ENCODE peak calls at places on chromosomes 1 and 21, in five cellular contexts. T is cardiac muscle cell; D is left ventricle myocardium inferior; S is endothelial cell of umbilical vein; E is naive thymus-derived CD4-positive, alpha-beta T cell. O is an unnamed sample.

GRCh38 chr1:89980605-89981004 is 14.3 kb upstream of the ZNF326 start:
- DNase-seq in T (no peak), D (no peak), S (no peak), E (no peak), O (no peak)

GRCh38 chr1:107535091-107535490 is 394.3 kb downstream of the NTNG1 start:
- DNase-seq in T (peak; percentile 20), D (no peak), S (no peak), E (no peak), O (no peak)

GRCh38 chr21:42527489-42528158 is 14.0 kb downstream of the SLC37A1 start:
- DNase-seq in T (no peak), D (no peak), S (no peak), E (peak; percentile 83), O (no peak)

GRCh38 chr1:168892945-168893344 is 163.9 kb upstream of the DPT start:
- DNase-seq in T (no peak), D (no peak), S (no peak), E (no peak), O (no peak)

GRCh38 chr1:10387611-10388386 is 11.1 kb upstream of the PGD start:
- DNase-seq in T (no peak), D (peak; percentile 50), S (peak; percentile 65), E (peak; percentile 20), O (peak; percentile 90)

GRCh38 chr1:89022167-89022959 is at the start of gene GBP3:
- DNase-seq in T (no peak), D (no peak), S (peak; percentile 76), E (peak; percentile 43), O (peak; percentile 47)

GRCh38 chr21:18041012-18041411 is 203.6 kb upstream of the CHODL start:
- DNase-seq in T (peak; percentile 56), D (no peak), S (peak; percentile 59), E (no peak), O (peak; percentile 26)

GRCh38 chr1:1206376-1207253 is at the start of gene TNFRSF18:
- DNase-seq in T (peak; percentile 62), D (peak; percentile 9), S (no peak), E (no peak), O (no peak)

GRCh38 chr1:208209286-208209685 is 34.9 kb downstream of the PLXNA2 start:
- DNase-seq in T (no peak), D (no peak), S (no peak), E (no peak), O (no peak)

GRCh38 chr1:221576268-221576667 is 165.6 kb downstream of the DUSP10 start:
- DNase-seq in T (no peak), D (no peak), S (no peak), E (no peak), O (no peak)

GRCh38 chr1:5948681-5949005 is 43.6 kb downstream of the NPHP4 start:
- DNase-seq in T (no peak), D (no peak), S (no peak), E (no peak), O (no peak)

GRCh38 chr1:93692001-93692400 is 10.4 kb upstream of the BCAR3 start:
- DNase-seq in T (no peak), D (no peak), S (peak; percentile 33), E (no peak), O (no peak)

GRCh38 chr1:3678361-3679097 is 26.2 kb downstream of the TP73 start:
- DNase-seq in T (no peak), D (no peak), S (no peak), E (no peak), O (peak; percentile 69)

GRCh38 chr1:59432531-59433439 is 135.9 kb downstream of the FGGY start:
- DNase-seq in T (no peak), D (no peak), S (no peak), E (no peak), O (no peak)

GRCh38 chr1:41030872-41031616 is 9.5 kb upstream of the SLFNL1 start:
- DNase-seq in T (no peak), D (no peak), S (no peak), E (no peak), O (no peak)

GRCh38 chr1:102858695-102859094 is 249.6 kb downstream of the COL11A1 start:
- DNase-seq in T (no peak), D (no peak), S (no peak), E (no peak), O (no peak)

GRCh38 chr1:48222501-48223242 is at the start of gene SLC5A9:
- DNase-seq in T (no peak), D (no peak), S (no peak), E (no peak), O (no peak)

GRCh38 chr1:161440312-161440894 is 64.9 kb upstream of the FCGR2A start:
- DNase-seq in T (peak; percentile 75), D (peak; percentile 53), S (peak; percentile 51), E (peak; percentile 33), O (peak; percentile 64)

GRCh38 chr1:157766792-157767191 is 10.1 kb downstream of the FCRL2 start:
- DNase-seq in T (no peak), D (no peak), S (no peak), E (no peak), O (no peak)

GRCh38 chr1:44696789-44697188 is 22.3 kb downstream of the ARMH1 start:
- DNase-seq in T (no peak), D (peak; percentile 22), S (no peak), E (peak; percentile 48), O (peak; percentile 82)

GRCh38 chr1:247357062-247357780 is 25.6 kb upstream of the ZNF496 start:
- DNase-seq in T (no peak), D (peak; percentile 34), S (no peak), E (no peak), O (no peak)

GRCh38 chr1:230891984-230892383 is 23.7 kb upstream of the C1orf198 start:
- DNase-seq in T (no peak), D (no peak), S (no peak), E (no peak), O (no peak)

GRCh38 chr1:160095382-160096105 is 2.9 kb downstream of the IGSF8 start:
- DNase-seq in T (no peak), D (no peak), S (no peak), E (no peak), O (no peak)

GRCh38 chr1:2255420-2256369 is 27.6 kb downstream of the SKI start:
- DNase-seq in T (no peak), D (no peak), S (peak; percentile 69), E (peak; percentile 95), O (peak; percentile 91)

GRCh38 chr1:77831976-77832695 is 52.7 kb downstream of the MIGA1 start:
- DNase-seq in T (no peak), D (no peak), S (peak; percentile 74), E (no peak), O (no peak)
- H3K27ac ChIP-seq in T (peak overlapping the region; percentile 98), D (peak overlapping the region; percentile 91), S (peak overlapping the region; percentile 86), E (no peak overlapping the region), O (no peak overlapping the region)

GRCh38 chr21:45295576-45296365 is 8.1 kb upstream of the POFUT2 start:
- DNase-seq in T (peak; percentile 46), D (peak; percentile 25), S (no peak), E (no peak), O (no peak)

GRCh38 chr21:45293214-45293725 is 5.6 kb upstream of the POFUT2 start:
- DNase-seq in T (no peak), D (no peak), S (no peak), E (no peak), O (no peak)

GRCh38 chr21:45293726-45294401 is 6.2 kb upstream of the POFUT2 start:
- DNase-seq in T (no peak), D (peak; percentile 23), S (no peak), E (no peak), O (no peak)

GRCh38 chr21:45296638-45297037 is 8.9 kb upstream of the POFUT2 start:
- DNase-seq in T (no peak), D (peak; percentile 8), S (no peak), E (no peak), O (no peak)

DNA sequence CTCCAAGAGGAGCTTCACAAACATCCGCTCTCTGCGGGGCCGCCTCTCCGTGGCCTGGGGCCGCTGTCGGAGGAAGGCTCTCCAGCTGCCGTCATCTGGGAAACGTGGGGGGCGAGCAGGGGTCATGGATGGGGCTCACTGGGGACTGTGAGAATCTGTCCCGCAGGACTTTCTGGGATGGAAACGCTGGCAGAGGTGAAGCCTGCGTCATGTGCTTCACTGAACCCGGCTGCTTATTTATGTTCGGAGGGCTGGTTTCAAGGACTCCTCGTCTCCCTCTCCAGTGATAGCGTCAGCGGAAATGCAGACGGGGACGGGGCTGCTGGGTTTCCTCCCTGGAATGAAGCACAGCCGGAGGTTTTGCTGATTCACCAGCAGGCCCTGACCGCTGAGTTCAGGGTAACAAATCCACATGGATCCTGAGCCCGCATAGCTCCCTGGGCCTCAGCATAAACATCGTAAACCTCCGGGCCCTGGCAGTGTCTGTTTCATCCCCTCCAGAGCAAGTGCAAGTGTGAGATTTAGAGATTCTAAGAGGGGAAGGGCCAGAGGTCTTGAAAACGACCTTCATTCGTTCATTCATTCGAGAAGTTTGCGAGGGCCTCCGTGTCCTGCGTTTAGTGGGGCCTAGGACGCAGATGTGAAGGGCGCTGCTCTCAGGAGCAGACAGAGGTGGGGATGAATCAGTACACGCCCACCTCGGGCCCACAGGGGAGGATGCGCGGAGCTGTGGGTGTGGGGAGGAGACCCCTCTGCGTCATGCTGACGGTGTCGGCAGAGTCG is 7.0 kb upstream of the POFUT2 start:
- DNase-seq in T (peak; percentile 66), D (peak; percentile 89), S (peak; percentile 98), E (no peak), O (no peak)
- H3K4me3 ChIP-seq in T (no peak overlapping the region), D (peak overlapping the region; percentile 15), S (no peak overlapping the region), E (no peak overlapping the region), O (no peak overlapping the region)

GRCh38 chr1:67493148-67493547 is 62.9 kb upstream of the SERBP1 start:
- DNase-seq in T (no peak), D (no peak), S (no peak), E (no peak), O (no peak)

GRCh38 chr1:67495327-67495726 is 65.1 kb upstream of the SERBP1 start:
- DNase-seq in T (no peak), D (no peak), S (no peak), E (no peak), O (no peak)

GRCh38 chr1:67496329-67496728 is 66.1 kb upstream of the SERBP1 start:
- DNase-seq in T (no peak), D (no peak), S (no peak), E (no peak), O (no peak)

GRCh38 chr1:67489643-67490042 is 59.4 kb upstream of the SERBP1 start:
- DNase-seq in T (peak; percentile 30), D (no peak), S (peak; percentile 58), E (no peak), O (peak; percentile 5)

DNA sequence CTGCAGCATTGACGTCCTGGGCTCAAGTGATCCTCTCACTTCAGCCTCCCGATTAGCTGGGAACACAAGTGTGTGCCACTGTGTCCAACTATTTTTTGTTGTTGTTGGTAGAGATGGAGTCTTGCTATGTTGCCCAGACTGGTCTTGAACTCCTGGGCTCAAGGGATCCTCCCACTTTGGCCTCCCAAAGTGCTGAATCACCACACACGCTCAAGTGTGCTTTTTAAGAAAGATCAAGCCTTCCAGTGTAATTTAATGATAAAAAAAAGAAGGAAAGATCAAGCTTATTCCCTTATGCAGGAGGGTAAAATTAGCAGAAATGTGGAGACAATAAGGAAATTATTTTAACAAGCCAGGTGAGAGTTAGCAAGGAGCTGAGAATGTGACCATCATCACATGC is 61.1 kb upstream of the SERBP1 start:
- DNase-seq in T (no peak), D (no peak), S (no peak), E (no peak), O (no peak)
- H3K27ac ChIP-seq in T (no peak overlapping the region), D (no peak overlapping the region), S (no peak overlapping the region), E (no peak overlapping the region), O (no peak overlapping the region)

DNA sequence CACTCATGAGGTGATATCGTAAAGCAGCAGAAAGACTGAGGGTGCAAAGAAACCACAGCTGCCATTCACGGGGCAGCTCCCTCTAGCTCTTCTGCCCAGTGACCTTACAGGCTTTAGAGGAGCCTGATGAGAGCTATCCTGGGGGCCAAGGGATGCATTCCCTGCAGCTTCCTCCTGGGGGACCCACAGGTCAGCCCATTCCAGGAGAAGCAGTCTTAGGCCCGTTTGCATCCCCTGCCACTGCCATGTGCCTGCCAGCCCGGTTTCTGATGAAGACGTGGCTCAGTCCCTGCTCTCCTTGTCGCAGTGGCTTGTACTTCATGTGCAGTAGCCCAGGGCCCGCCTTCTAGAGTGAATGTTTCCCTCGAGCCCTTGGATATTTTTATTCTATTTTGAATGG is 22.8 kb downstream of the ATP5PO start:
- DNase-seq in T (peak; percentile 31), D (no peak), S (no peak), E (no peak), O (no peak)
- H3K4me3 ChIP-seq in T (no peak overlapping the region), D (no peak overlapping the region), S (no peak overlapping the region), E (no peak overlapping the region), O (no peak overlapping the region)

O was measured in HL-60.